ENCODE peak calls at places on chromosomes 13 and 19, in five cellular contexts. V is H9, M is ecto neural progenitor cell, J is fibroblast of the conjunctiva, B is neuronal stem cell. U is an unnamed sample.

GRCh38 chr19:38425810-38426466 is at the start of gene RASGRP4:
- DNase-seq in B (no peak), V (peak; percentile 40), J (no peak), M (no peak), U (no peak)

GRCh38 chr13:114134111-114134943 is 1.9 kb upstream of the RASA3 start:
- DNase-seq in J (no peak), B (no peak), M (no peak), V (no peak), U (no peak)

GRCh38 chr19:23071087-23071511 is 45.7 kb upstream of the ZNF730 start:
- DNase-seq in M (no peak), J (no peak), V (peak; percentile 24), B (no peak), U (peak; percentile 54)

GRCh38 chr13:23867027-23867491 is 22.1 kb downstream of the MIPEP start:
- DNase-seq in V (peak; percentile 41), B (no peak), J (peak; percentile 16), M (no peak), U (no peak)

GRCh38 chr13:43573361-43573740 is 213.4 kb downstream of the ENOX1 start:
- DNase-seq in J (no peak), M (no peak), B (no peak), V (no peak), U (peak; percentile 65)

GRCh38 chr13:104487006-104487405 is 1420.8 kb upstream of the SLC10A2 start:
- DNase-seq in M (no peak), V (no peak), J (no peak), B (no peak), U (no peak)

GRCh38 chr19:10832659-10833296 is 3.2 kb downstream of the TMED1 start:
- DNase-seq in B (no peak), V (no peak), J (no peak), M (no peak), U (no peak)

GRCh38 chr13:110047511-110047910 is 259.4 kb downstream of the COL4A1 start:
- DNase-seq in B (no peak), J (peak; percentile 43), M (no peak), V (no peak), U (peak; percentile 22)

GRCh38 chr13:113948034-113948742 is 25.7 kb downstream of the C13orf46 start:
- DNase-seq in M (no peak), J (no peak), B (no peak), V (no peak), U (no peak)

GRCh38 chr19:46654621-46655152 is 6.3 kb downstream of the DACT3 start:
- DNase-seq in V (no peak), B (peak; percentile 38), J (no peak), M (peak; percentile 64), U (no peak)

GRCh38 chr13:114045113-114045735 is 71.3 kb upstream of the C13orf46 start:
- DNase-seq in B (no peak), J (no peak), M (no peak), V (no peak), U (no peak)

GRCh38 chr13:107144432-107144831 is 576.5 kb upstream of the ARGLU1 start:
- DNase-seq in V (no peak), M (no peak), J (no peak), B (no peak), U (no peak)

GRCh38 chr19:49978324-49978723 is 17.4 kb upstream of the SIGLEC11 start:
- DNase-seq in M (no peak), B (no peak), J (no peak), V (no peak), U (no peak)

GRCh38 chr13:52010890-52011689 is at the start of gene ATP7B:
- DNase-seq in V (peak; percentile 62), J (no peak), M (no peak), B (peak; percentile 45), U (peak; percentile 8)

GRCh38 chr19:31745731-31746130 is 396.5 kb upstream of the TSHZ3 start:
- DNase-seq in V (no peak), M (no peak), B (no peak), J (no peak), U (no peak)

GRCh38 chr13:45361596-45362206 is 20.7 kb upstream of the TPT1 start:
- DNase-seq in V (peak; percentile 69), M (no peak), J (no peak), B (no peak), U (peak; percentile 51)

GRCh38 chr13:101916108-101916757 is 463.8 kb downstream of the ITGBL1 start:
- DNase-seq in J (no peak), V (peak; percentile 77), M (peak; percentile 80), B (peak; percentile 56), U (peak; percentile 3)

U was measured in RPMI7951.